ENCODE peak calls at places on chromosomes 13 and 19, in five cellular contexts. X is uterus, Y is A673, U is M059J, W is neural crest cell. F is an unnamed sample.

GRCh38 chr19:42294471-42295137 is 7.3 kb upstream of the PRR19 start:
- DNase-seq in X (no peak), Y (no peak), U (no peak), W (no peak), F (no peak)

GRCh38 chr13:97141564-97142005 is 80.5 kb upstream of the MBNL2 start:
- DNase-seq in X (peak; percentile 28), Y (peak; percentile 80), U (peak; percentile 88), W (peak; percentile 25), F (peak; percentile 87)

GRCh38 chr19:50181121-50181520 is 18.0 kb upstream of the IZUMO2 start:
- DNase-seq in X (no peak), Y (no peak), U (no peak), W (no peak), F (no peak)

GRCh38 chr19:41995959-41996797 is 2.1 kb upstream of the ATP1A3 start:
- DNase-seq in X (no peak), Y (peak; percentile 58), U (peak; percentile 16), W (peak; percentile 49), F (no peak)

GRCh38 chr19:48417436-48417835 is 24.0 kb downstream of the GRIN2D start:
- DNase-seq in X (no peak), Y (no peak), U (no peak), W (no peak), F (no peak)

GRCh38 chr19:54421521-54421920 is 6.3 kb downstream of the TTYH1 start:
- DNase-seq in X (no peak), Y (no peak), U (no peak), W (no peak), F (no peak)

GRCh38 chr13:32381539-32381938 is 46.4 kb downstream of the N4BP2L1 start:
- DNase-seq in X (no peak), Y (peak; percentile 24), U (peak; percentile 9), W (no peak), F (peak; percentile 40)

GRCh38 chr19:17319473-17320238 is 10.3 kb downstream of the DDA1 start:
- DNase-seq in X (no peak), Y (no peak), U (no peak), W (no peak), F (no peak)

GRCh38 chr13:68176486-68176885 is 946.4 kb upstream of the PCDH9 start:
- DNase-seq in X (no peak), Y (no peak), U (peak; percentile 5), W (no peak), F (peak; percentile 80)

GRCh38 chr19:13977803-13978202 is 25.5 kb downstream of the DCAF15 start:
- DNase-seq in X (no peak), Y (no peak), U (no peak), W (no peak), F (no peak)

GRCh38 chr19:13629687-13630357 is 123.5 kb upstream of the CACNA1A start:
- DNase-seq in X (no peak), Y (peak; percentile 54), U (peak; percentile 96), W (no peak), F (no peak)

GRCh38 chr13:113357529-113357928 is 6.4 kb downstream of the GRTP1 start:
- DNase-seq in X (no peak), Y (no peak), U (peak; percentile 63), W (no peak), F (peak; percentile 35)

GRCh38 chr19:56120371-56121179 is 520 bp downstream of the ZNF787 start:
- DNase-seq in X (peak; percentile 61), Y (peak; percentile 87), U (peak; percentile 71), W (peak; percentile 56), F (peak; percentile 89)

GRCh38 chr19:11481777-11482383 is 1.0 kb upstream of the ELAVL3 start:
- DNase-seq in X (peak; percentile 45), Y (peak; percentile 98), U (peak; percentile 73), W (peak; percentile 57), F (peak; percentile 74)

GRCh38 chr13:34207334-34207733 is 389.4 kb downstream of the RFC3 start:
- DNase-seq in X (no peak), Y (peak; percentile 2), U (peak; percentile 84), W (no peak), F (peak; percentile 64)

GRCh38 chr19:3132971-3133792 is 2.7 kb upstream of the GNA15 start:
- DNase-seq in X (no peak), Y (peak; percentile 91), U (peak; percentile 77), W (no peak), F (no peak)

GRCh38 chr19:45955905-45956608 is 17.6 kb downstream of the NOVA2 start:
- DNase-seq in X (peak; percentile 79), Y (no peak), U (peak; percentile 87), W (peak; percentile 43), F (no peak)

GRCh38 chr13:77729502-77730221 is 32.2 kb downstream of the SLAIN1 start:
- DNase-seq in X (no peak), Y (no peak), U (no peak), W (no peak), F (no peak)